ENCODE peak calls at places on chromosome 22, in nine cellular contexts. O is HCEC 1CT; U is T-helper 9 cell; D is stimulated activated naive CD8-positive, alpha-beta T cell treated with anti-CD3 and anti-CD28 coated beads, Interleukin-15, Interleukin-2, amounts not matched to agents 100 U/mL and 50 U/mL, for 24 hours; W is SHP77; J is AG08396; V is GM04504; T is mammary epithelial cell; B is AG09319. M is an unnamed sample.

GRCh38 chr22:40603088-40603605 is 33.4 kb downstream of the MRTFA start:
- DNase-seq in O (peak; percentile 75), U (no peak), D (no peak), W (no peak), J (peak; percentile 24), V (no peak), T (peak; percentile 66), B (peak; percentile 19), M (peak; percentile 79)

GRCh38 chr22:19784396-19785175 is 24.0 kb downstream of the TBX1 start:
- DNase-seq in O (no peak), U (no peak), D (no peak), W (no peak), J (no peak), V (no peak), T (no peak), B (no peak), M (no peak)

GRCh38 chr22:19067696-19068348 is 54.4 kb downstream of the DGCR2 start:
- DNase-seq in O (no peak), U (no peak), D (no peak), W (no peak), J (no peak), V (no peak), T (no peak), B (no peak), M (no peak)

GRCh38 chr22:22235564-22235963 is 9.0 kb upstream of the VPREB1 start:
- DNase-seq in O (no peak), U (peak; percentile 49), D (peak; percentile 66), W (no peak), J (peak; percentile 41), V (no peak), T (peak; percentile 9), B (no peak), M (peak; percentile 28)

GRCh38 chr22:22395230-22395629 is 113.3 kb downstream of the ZNF280B start:
- DNase-seq in O (no peak), U (no peak), D (no peak), W (no peak), J (no peak), V (no peak), T (no peak), B (no peak), M (no peak)

GRCh38 chr22:28500005-28500404 is 179.6 kb downstream of the TTC28 start:
- DNase-seq in O (no peak), U (no peak), D (no peak), W (no peak), J (no peak), V (no peak), T (no peak), B (no peak), M (no peak)

GRCh38 chr22:43955883-43956286 is 643 bp downstream of the SAMM50 start:
- DNase-seq in O (no peak), U (no peak), D (no peak), W (no peak), J (no peak), V (no peak), T (no peak), B (no peak), M (no peak)

GRCh38 chr22:30245985-30246901 is at the start of gene LIF:
- DNase-seq in O (peak; percentile 58), U (peak; percentile 32), D (peak; percentile 67), W (no peak), J (peak; percentile 88), V (no peak), T (peak; percentile 76), B (no peak), M (peak; percentile 52)

GRCh38 chr22:33747029-33747428 is 173.2 kb downstream of the LARGE1 start:
- DNase-seq in O (no peak), U (no peak), D (no peak), W (no peak), J (no peak), V (no peak), T (no peak), B (no peak), M (no peak)

GRCh38 chr22:27596133-27596905 is 205.2 kb downstream of the MN1 start:
- DNase-seq in O (no peak), U (no peak), D (no peak), W (no peak), J (no peak), V (no peak), T (no peak), B (no peak), M (no peak)

GRCh38 chr22:50470491-50470890 is 4.3 kb downstream of the SBF1 start:
- DNase-seq in O (no peak), U (no peak), D (peak; percentile 25), W (no peak), J (no peak), V (no peak), T (no peak), B (no peak), M (no peak)

GRCh38 chr22:37316875-37317371 is 34.6 kb downstream of the CYTH4 start:
- DNase-seq in O (peak; percentile 78), U (peak; percentile 54), D (peak; percentile 78), W (peak; percentile 73), J (peak; percentile 91), V (peak; percentile 73), T (peak; percentile 87), B (peak; percentile 61), M (peak; percentile 81)

GRCh38 chr22:26466196-26466595 is 17.4 kb downstream of the HPS4 start:
- DNase-seq in O (no peak), U (no peak), D (no peak), W (no peak), J (no peak), V (no peak), T (no peak), B (no peak), M (no peak)

GRCh38 chr22:40709752-40710413 is 30.6 kb downstream of the MCHR1 start:
- DNase-seq in O (no peak), U (no peak), D (no peak), W (no peak), J (peak; percentile 36), V (no peak), T (no peak), B (peak; percentile 18), M (no peak)

GRCh38 chr22:32410459-32410858 is 1.6 kb downstream of the RTCB start:
- DNase-seq in O (no peak), U (no peak), D (no peak), W (no peak), J (no peak), V (no peak), T (peak; percentile 69), B (no peak), M (no peak)

GRCh38 chr22:46826438-46826837 is 64.0 kb downstream of the TBC1D22A start:
- DNase-seq in O (no peak), U (no peak), D (no peak), W (no peak), J (no peak), V (no peak), T (no peak), B (no peak), M (no peak)

GRCh38 chr22:19655399-19655798 is 58.9 kb upstream of the SEPTIN5 start:
- DNase-seq in O (no peak), U (no peak), D (no peak), W (no peak), J (no peak), V (no peak), T (no peak), B (no peak), M (no peak)

GRCh38 chr22:34847072-34847471 is 218.9 kb upstream of the ISX start:
- DNase-seq in O (no peak), U (no peak), D (no peak), W (no peak), J (no peak), V (no peak), T (peak; percentile 73), B (no peak), M (no peak)

GRCh38 chr22:49906799-49907290 is 11.4 kb downstream of the ALG12 start:
- DNase-seq in O (no peak), U (no peak), D (no peak), W (no peak), J (no peak), V (no peak), T (no peak), B (no peak), M (no peak)

GRCh38 chr22:31556627-31557203 is 60.4 kb downstream of the SFI1 start:
- DNase-seq in O (peak; percentile 37), U (no peak), D (no peak), W (peak; percentile 9), J (peak; percentile 46), V (peak; percentile 14), T (peak; percentile 11), B (peak; percentile 4), M (peak; percentile 45)

GRCh38 chr22:49948958-49949913 is 11.3 kb upstream of the PIM3 start:
- DNase-seq in O (no peak), U (no peak), D (no peak), W (peak; percentile 57), J (no peak), V (no peak), T (peak; percentile 50), B (no peak), M (no peak)

GRCh38 chr22:43171019-43171491 is 15.9 kb downstream of the TTLL12 start:
- DNase-seq in O (no peak), U (no peak), D (no peak), W (no peak), J (no peak), V (no peak), T (no peak), B (no peak), M (no peak)

GRCh38 chr22:44399196-44399837 is 86.6 kb upstream of the SHISAL1 start:
- DNase-seq in O (no peak), U (no peak), D (no peak), W (no peak), J (no peak), V (no peak), T (no peak), B (no peak), M (no peak)

GRCh38 chr22:46635756-46636155 is 15.6 kb downstream of the GRAMD4 start:
- DNase-seq in O (no peak), U (no peak), D (no peak), W (no peak), J (no peak), V (no peak), T (no peak), B (no peak), M (no peak)

GRCh38 chr22:39622881-39623367 is 52.4 kb downstream of the CACNA1I start:
- DNase-seq in O (no peak), U (peak; percentile 73), D (peak; percentile 81), W (peak; percentile 59), J (peak; percentile 45), V (no peak), T (peak; percentile 11), B (no peak), M (no peak)

GRCh38 chr22:29122041-29122440 is 49.2 kb downstream of the KREMEN1 start:
- DNase-seq in O (no peak), U (no peak), D (no peak), W (no peak), J (no peak), V (no peak), T (no peak), B (no peak), M (no peak)

GRCh38 chr22:32205974-32206773 is 1.3 kb upstream of the RFPL2 start:
- DNase-seq in O (no peak), U (no peak), D (no peak), W (no peak), J (no peak), V (no peak), T (no peak), B (no peak), M (no peak)

GRCh38 chr22:18112440-18112839 is 1.8 kb downstream of the TUBA8 start:
- DNase-seq in O (no peak), U (no peak), D (no peak), W (no peak), J (no peak), V (no peak), T (no peak), B (no peak), M (no peak)

GRCh38 chr22:37887610-37888378 is 18.3 kb upstream of the MICALL1 start:
- DNase-seq in O (peak; percentile 41), U (no peak), D (no peak), W (no peak), J (peak; percentile 40), V (peak; percentile 71), T (peak; percentile 88), B (peak; percentile 70), M (peak; percentile 54)

GRCh38 chr22:48300877-48301276 is 1526.8 kb downstream of the BRD1 start:
- DNase-seq in O (no peak), U (no peak), D (no peak), W (no peak), J (no peak), V (no peak), T (no peak), B (no peak), M (no peak)

GRCh38 chr22:44992166-44992565 is 17.6 kb downstream of the PHF21B start:
- DNase-seq in O (no peak), U (no peak), D (no peak), W (no peak), J (no peak), V (no peak), T (no peak), B (no peak), M (no peak)